ENCODE peak calls at places on chromosome X, in seven cellular contexts. N is stimulated activated CD8-positive, alpha-beta memory T cell treated with anti-CD3 and anti-CD28 coated beads, Interleukin-15, amount 100 ng/mL, for 48 hours; W is AG09309; R is HFF-Myc; L is activated naive CD4-positive, alpha-beta T cell treated with anti-CD3 and anti-CD28 coated beads for 36 hours; U is germinal center; G is NCI-H2081. K is an unnamed sample.

GRCh38 chrX:134544614-134545255 is 84.8 kb downstream of the HPRT1 start:
- DNase-seq in N (no peak), W (no peak), R (no peak), L (no peak), U (no peak), G (no peak), K (no peak)

GRCh38 chrX:53656845-53657244 is 29.7 kb downstream of the HUWE1 start:
- DNase-seq in N (no peak), W (no peak), R (no peak), L (no peak), U (no peak), G (no peak), K (no peak)

GRCh38 chrX:123361371-123361770 is 177.3 kb downstream of the GRIA3 start:
- DNase-seq in N (no peak), W (no peak), R (no peak), L (no peak), U (no peak), G (no peak), K (no peak)

GRCh38 chrX:19535481-19535880 is 20.2 kb upstream of the MAP3K15 start:
- DNase-seq in N (no peak), W (peak), R (no peak), L (no peak), U (no peak), G (no peak), K (peak)

GRCh38 chrX:70353524-70353923 is 63.6 kb downstream of the KIF4A start:
- DNase-seq in N (no peak), W (no peak), R (no peak), L (no peak), U (no peak), G (no peak), K (no peak)

GRCh38 chrX:18620349-18620748 is 51.6 kb downstream of the RS1 start:
- DNase-seq in N (no peak), W (no peak), R (no peak), L (no peak), U (no peak), G (no peak), K (no peak)

GRCh38 chrX:68417651-68418050 is 15.6 kb downstream of the OPHN1 start:
- DNase-seq in N (no peak), W (no peak), R (no peak), L (no peak), U (no peak), G (no peak), K (no peak)

GRCh38 chrX:13647709-13648212 is 5.2 kb upstream of the TCEANC start:
- DNase-seq in N (peak), W (no peak), R (no peak), L (peak), U (no peak), G (no peak), K (no peak)

GRCh38 chrX:139554367-139554766 is 23.8 kb downstream of the F9 start:
- DNase-seq in N (no peak), W (no peak), R (no peak), L (no peak), U (peak), G (no peak), K (no peak)

GRCh38 chrX:41518127-41518840 is 71.1 kb downstream of the NYX start:
- DNase-seq in N (peak), W (no peak), R (no peak), L (peak), U (no peak), G (no peak), K (no peak)